ENCODE peak calls at places on chromosomes 2 and 18, in eight cellular contexts. One of them, this sample, is unnamed.
A peak's percentile ranks its signal among the peaks of the same experiment; 100 is the strongest.

GRCh38 chr2:42089340-42089925 is 41.6 kb downstream of the PKDCC start:
- DNase-seq in activated T-helper 1 cell treated with anti-CD3 and anti-CD28 coated beads, Interleukin-2, amount 50 U/mL, for 16 hours: peak; percentile 40
- DNase-seq in IMR-90: peak; percentile 67
- DNase-seq in occipital lobe: no peak
- DNase-seq in NCI-H510A treated with DMSO at 0.1 percent for 48 hours: no peak
- DNase-seq in fibroblast of the aortic adventitia: peak; percentile 49
- DNase-seq in midbrain: no peak
- DNase-seq in uterus: peak; percentile 58
- DNase-seq in this sample: no peak

GRCh38 chr2:114698504-114698903 is 256.1 kb downstream of the DPP10 start:
- DNase-seq in IMR-90: no peak
- DNase-seq in occipital lobe: no peak
- DNase-seq in activated T-helper 1 cell treated with anti-CD3 and anti-CD28 coated beads, Interleukin-2, amount 50 U/mL, for 16 hours: no peak
- DNase-seq in NCI-H510A treated with DMSO at 0.1 percent for 48 hours: no peak
- DNase-seq in fibroblast of the aortic adventitia: no peak
- DNase-seq in uterus: no peak
- DNase-seq in midbrain: no peak
- DNase-seq in this sample: no peak

GRCh38 chr2:176157499-176158305 is 595 bp downstream of the HOXD3 start:
- DNase-seq in NCI-H510A treated with DMSO at 0.1 percent for 48 hours: peak; percentile 67
- DNase-seq in fibroblast of the aortic adventitia: no peak
- DNase-seq in occipital lobe: no peak
- DNase-seq in activated T-helper 1 cell treated with anti-CD3 and anti-CD28 coated beads, Interleukin-2, amount 50 U/mL, for 16 hours: no peak
- DNase-seq in midbrain: no peak
- DNase-seq in IMR-90: no peak
- DNase-seq in uterus: no peak
- DNase-seq in this sample: no peak

GRCh38 chr2:211709394-211709793 is 829.2 kb downstream of the ERBB4 start:
- DNase-seq in IMR-90: no peak
- DNase-seq in midbrain: no peak
- DNase-seq in NCI-H510A treated with DMSO at 0.1 percent for 48 hours: no peak
- DNase-seq in occipital lobe: no peak
- DNase-seq in fibroblast of the aortic adventitia: no peak
- DNase-seq in activated T-helper 1 cell treated with anti-CD3 and anti-CD28 coated beads, Interleukin-2, amount 50 U/mL, for 16 hours: no peak
- DNase-seq in uterus: no peak
- DNase-seq in this sample: no peak

GRCh38 chr2:132627542-132627941 is 42.5 kb downstream of the LYPD1 start:
- DNase-seq in fibroblast of the aortic adventitia: peak; percentile 25
- DNase-seq in activated T-helper 1 cell treated with anti-CD3 and anti-CD28 coated beads, Interleukin-2, amount 50 U/mL, for 16 hours: no peak
- DNase-seq in IMR-90: no peak
- DNase-seq in NCI-H510A treated with DMSO at 0.1 percent for 48 hours: no peak
- DNase-seq in occipital lobe: no peak
- DNase-seq in midbrain: no peak
- DNase-seq in uterus: no peak
- DNase-seq in this sample: no peak

GRCh38 chr18:75010260-75010659 is 198.7 kb downstream of the PTGR3 start:
- DNase-seq in NCI-H510A treated with DMSO at 0.1 percent for 48 hours: no peak
- DNase-seq in fibroblast of the aortic adventitia: no peak
- DNase-seq in midbrain: no peak
- DNase-seq in IMR-90: no peak
- DNase-seq in uterus: no peak
- DNase-seq in activated T-helper 1 cell treated with anti-CD3 and anti-CD28 coated beads, Interleukin-2, amount 50 U/mL, for 16 hours: no peak
- DNase-seq in occipital lobe: no peak
- DNase-seq in this sample: no peak

GRCh38 chr2:217127744-217128143 is 267.9 kb upstream of the TNP1 start:
- DNase-seq in NCI-H510A treated with DMSO at 0.1 percent for 48 hours: no peak
- DNase-seq in activated T-helper 1 cell treated with anti-CD3 and anti-CD28 coated beads, Interleukin-2, amount 50 U/mL, for 16 hours: no peak
- DNase-seq in midbrain: no peak
- DNase-seq in IMR-90: peak; percentile 47
- DNase-seq in occipital lobe: no peak
- DNase-seq in fibroblast of the aortic adventitia: no peak
- DNase-seq in uterus: no peak
- DNase-seq in this sample: no peak

GRCh38 chr2:168851674-168852320 is 38.4 kb downstream of the SPC25 start:
- DNase-seq in IMR-90: peak; percentile 84
- DNase-seq in uterus: no peak
- DNase-seq in midbrain: no peak
- DNase-seq in fibroblast of the aortic adventitia: peak; percentile 65
- DNase-seq in occipital lobe: no peak
- DNase-seq in NCI-H510A treated with DMSO at 0.1 percent for 48 hours: no peak
- DNase-seq in activated T-helper 1 cell treated with anti-CD3 and anti-CD28 coated beads, Interleukin-2, amount 50 U/mL, for 16 hours: no peak
- DNase-seq in this sample: no peak

GRCh38 chr2:178208817-178209216 is 14.5 kb downstream of the OSBPL6 start:
- DNase-seq in IMR-90: peak; percentile 26
- DNase-seq in occipital lobe: no peak
- DNase-seq in NCI-H510A treated with DMSO at 0.1 percent for 48 hours: no peak
- DNase-seq in fibroblast of the aortic adventitia: peak; percentile 34
- DNase-seq in uterus: no peak
- DNase-seq in activated T-helper 1 cell treated with anti-CD3 and anti-CD28 coated beads, Interleukin-2, amount 50 U/mL, for 16 hours: no peak
- DNase-seq in midbrain: no peak
- DNase-seq in this sample: no peak

GRCh38 chr2:27959496-27959895 is 69.0 kb downstream of the BABAM2 start:
- DNase-seq in fibroblast of the aortic adventitia: peak; percentile 64
- DNase-seq in NCI-H510A treated with DMSO at 0.1 percent for 48 hours: no peak
- DNase-seq in midbrain: peak; percentile 32
- DNase-seq in IMR-90: peak; percentile 50
- DNase-seq in activated T-helper 1 cell treated with anti-CD3 and anti-CD28 coated beads, Interleukin-2, amount 50 U/mL, for 16 hours: no peak
- DNase-seq in occipital lobe: no peak
- DNase-seq in uterus: peak; percentile 77
- DNase-seq in this sample: no peak

GRCh38 chr2:73089270-73090030 is 17.9 kb upstream of the SFXN5 start:
- DNase-seq in occipital lobe: no peak
- DNase-seq in midbrain: no peak
- DNase-seq in IMR-90: peak; percentile 100
- DNase-seq in uterus: peak; percentile 81
- DNase-seq in NCI-H510A treated with DMSO at 0.1 percent for 48 hours: no peak
- DNase-seq in activated T-helper 1 cell treated with anti-CD3 and anti-CD28 coated beads, Interleukin-2, amount 50 U/mL, for 16 hours: no peak
- DNase-seq in fibroblast of the aortic adventitia: peak; percentile 99
- DNase-seq in this sample: peak; percentile 44

GRCh38 chr2:32064021-32064678 is 794 bp downstream of the SPAST start:
- DNase-seq in activated T-helper 1 cell treated with anti-CD3 and anti-CD28 coated beads, Interleukin-2, amount 50 U/mL, for 16 hours: no peak
- DNase-seq in NCI-H510A treated with DMSO at 0.1 percent for 48 hours: peak; percentile 21
- DNase-seq in occipital lobe: no peak
- DNase-seq in midbrain: no peak
- DNase-seq in uterus: no peak
- DNase-seq in IMR-90: no peak
- DNase-seq in fibroblast of the aortic adventitia: peak; percentile 9
- DNase-seq in this sample: no peak

GRCh38 chr2:15956751-15957736 is 16.7 kb downstream of the MYCN start:
- DNase-seq in uterus: no peak
- DNase-seq in IMR-90: no peak
- DNase-seq in activated T-helper 1 cell treated with anti-CD3 and anti-CD28 coated beads, Interleukin-2, amount 50 U/mL, for 16 hours: no peak
- DNase-seq in occipital lobe: no peak
- DNase-seq in midbrain: no peak
- DNase-seq in NCI-H510A treated with DMSO at 0.1 percent for 48 hours: no peak
- DNase-seq in fibroblast of the aortic adventitia: no peak
- DNase-seq in this sample: no peak

GRCh38 chr2:25285265-25286024 is 56.3 kb downstream of the DNMT3A start:
- DNase-seq in fibroblast of the aortic adventitia: no peak
- DNase-seq in NCI-H510A treated with DMSO at 0.1 percent for 48 hours: no peak
- DNase-seq in uterus: no peak
- DNase-seq in IMR-90: no peak
- DNase-seq in occipital lobe: no peak
- DNase-seq in midbrain: no peak
- DNase-seq in activated T-helper 1 cell treated with anti-CD3 and anti-CD28 coated beads, Interleukin-2, amount 50 U/mL, for 16 hours: no peak
- DNase-seq in this sample: no peak

GRCh38 chr2:190119257-190119656 is 56.7 kb upstream of the MSTN start:
- DNase-seq in IMR-90: no peak
- DNase-seq in fibroblast of the aortic adventitia: peak; percentile 22
- DNase-seq in midbrain: peak; percentile 35
- DNase-seq in NCI-H510A treated with DMSO at 0.1 percent for 48 hours: no peak
- DNase-seq in occipital lobe: peak; percentile 30
- DNase-seq in activated T-helper 1 cell treated with anti-CD3 and anti-CD28 coated beads, Interleukin-2, amount 50 U/mL, for 16 hours: no peak
- DNase-seq in uterus: peak; percentile 25
- DNase-seq in this sample: peak; percentile 5

GRCh38 chr2:42957109-42958035 is 165.0 kb upstream of the HAAO start:
- DNase-seq in NCI-H510A treated with DMSO at 0.1 percent for 48 hours: no peak
- DNase-seq in activated T-helper 1 cell treated with anti-CD3 and anti-CD28 coated beads, Interleukin-2, amount 50 U/mL, for 16 hours: no peak
- DNase-seq in midbrain: no peak
- DNase-seq in uterus: no peak
- DNase-seq in occipital lobe: no peak
- DNase-seq in fibroblast of the aortic adventitia: peak; percentile 55
- DNase-seq in IMR-90: peak; percentile 55
- DNase-seq in this sample: no peak

GRCh38 chr18:75638223-75638596 is 210.7 kb upstream of the SMIM21 start:
- DNase-seq in NCI-H510A treated with DMSO at 0.1 percent for 48 hours: no peak
- DNase-seq in midbrain: peak; percentile 19
- DNase-seq in IMR-90: peak; percentile 80
- DNase-seq in fibroblast of the aortic adventitia: peak; percentile 73
- DNase-seq in uterus: no peak
- DNase-seq in occipital lobe: no peak
- DNase-seq in activated T-helper 1 cell treated with anti-CD3 and anti-CD28 coated beads, Interleukin-2, amount 50 U/mL, for 16 hours: no peak
- DNase-seq in this sample: no peak